ENCODE peak calls at places on chromosome 3, in four cellular contexts. K is omental fat pad, M is OCI-LY7, Y is HFFc6. O is an unnamed sample.

GRCh38 chr3:141426404-141427034 is 58.2 kb downstream of the ZBTB38 start:
- DNase-seq in K (no peak), M (no peak), Y (peak; percentile 58), O (no peak)

GRCh38 chr3:73512095-73512494 is 112.6 kb downstream of the PDZRN3 start:
- DNase-seq in K (no peak), M (no peak), Y (no peak), O (peak; percentile 83)

GRCh38 chr3:143974181-143974876 is 2.7 kb downstream of the DIPK2A start:
- DNase-seq in K (no peak), M (no peak), Y (no peak), O (no peak)

GRCh38 chr3:45054196-45054857 is 28.2 kb downstream of the CLEC3B start:
- DNase-seq in K (no peak), M (no peak), Y (peak; percentile 71), O (peak; percentile 71)

GRCh38 chr3:44198957-44199269 is 42.8 kb upstream of the TOPAZ1 start:
- DNase-seq in K (no peak), M (no peak), Y (no peak), O (no peak)

GRCh38 chr3:170383567-170383966 is 26.1 kb downstream of the SKIL start:
- DNase-seq in K (no peak), M (no peak), Y (peak; percentile 38), O (no peak)

GRCh38 chr3:180529778-180530177 is 72.2 kb upstream of the TTC14 start:
- DNase-seq in K (no peak), M (no peak), Y (no peak), O (no peak)

GRCh38 chr3:65785065-65785645 is 253.6 kb downstream of the MAGI1 start:
- DNase-seq in K (no peak), M (peak; percentile 57), Y (peak; percentile 37), O (peak; percentile 56)

GRCh38 chr3:58336135-58336882 is 3.6 kb downstream of the PXK start:
- DNase-seq in K (no peak), M (no peak), Y (peak; percentile 78), O (no peak)

GRCh38 chr3:47113669-47114365 is 50.1 kb downstream of the SETD2 start:
- DNase-seq in K (no peak), M (peak; percentile 61), Y (peak; percentile 87), O (peak; percentile 67)

GRCh38 chr3:185079620-185080019 is 73.2 kb downstream of the C3orf70 start:
- DNase-seq in K (no peak), M (no peak), Y (no peak), O (no peak)

GRCh38 chr3:129608087-129608935 is 1.8 kb upstream of the PLXND1 start:
- DNase-seq in K (no peak), M (peak; percentile 58), Y (no peak), O (no peak)

GRCh38 chr3:43783987-43784639 is 93.4 kb downstream of the ABHD5 start:
- DNase-seq in K (no peak), M (no peak), Y (no peak), O (no peak)

GRCh38 chr3:14206548-14207177 is 28.0 kb downstream of the LSM3 start:
- DNase-seq in K (no peak), M (peak; percentile 14), Y (no peak), O (no peak)

GRCh38 chr3:14295777-14296176 is 106.6 kb upstream of the SLC6A6 start:
- DNase-seq in K (no peak), M (no peak), Y (no peak), O (no peak)

GRCh38 chr3:129619726-129620162 is 13.3 kb upstream of the PLXND1 start:
- DNase-seq in K (no peak), M (no peak), Y (no peak), O (no peak)

GRCh38 chr3:13580256-13581023 is 31.5 kb downstream of the FBLN2 start:
- DNase-seq in K (no peak), M (no peak), Y (no peak), O (no peak)

GRCh38 chr3:25472747-25473146 is 44.7 kb downstream of the RARB start:
- DNase-seq in K (no peak), M (no peak), Y (no peak), O (no peak)

GRCh38 chr3:71128951-71129350 is 454.6 kb downstream of the FOXP1 start:
- DNase-seq in K (no peak), M (no peak), Y (no peak), O (no peak)

GRCh38 chr3:17404548-17404947 is 337.9 kb downstream of the TBC1D5 start:
- DNase-seq in K (no peak), M (no peak), Y (no peak), O (no peak)

GRCh38 chr3:73633916-73634344 is 9.2 kb upstream of the PDZRN3 start:
- DNase-seq in K (no peak), M (no peak), Y (no peak), O (no peak)

GRCh38 chr3:15646924-15647511 is 45.5 kb downstream of the BTD start:
- DNase-seq in K (peak; percentile 42), M (no peak), Y (peak; percentile 97), O (peak; percentile 96)

GRCh38 chr3:29382399-29382798 is 101.5 kb downstream of the RBMS3 start:
- DNase-seq in K (no peak), M (no peak), Y (no peak), O (no peak)

GRCh38 chr3:2099028-2099671 is 484 bp downstream of the CNTN4 start:
- DNase-seq in K (no peak), M (no peak), Y (no peak), O (no peak)

GRCh38 chr3:77081240-77081661 is 41.4 kb downstream of the ROBO2 start:
- DNase-seq in K (no peak), M (no peak), Y (no peak), O (peak; percentile 36)

DNA sequence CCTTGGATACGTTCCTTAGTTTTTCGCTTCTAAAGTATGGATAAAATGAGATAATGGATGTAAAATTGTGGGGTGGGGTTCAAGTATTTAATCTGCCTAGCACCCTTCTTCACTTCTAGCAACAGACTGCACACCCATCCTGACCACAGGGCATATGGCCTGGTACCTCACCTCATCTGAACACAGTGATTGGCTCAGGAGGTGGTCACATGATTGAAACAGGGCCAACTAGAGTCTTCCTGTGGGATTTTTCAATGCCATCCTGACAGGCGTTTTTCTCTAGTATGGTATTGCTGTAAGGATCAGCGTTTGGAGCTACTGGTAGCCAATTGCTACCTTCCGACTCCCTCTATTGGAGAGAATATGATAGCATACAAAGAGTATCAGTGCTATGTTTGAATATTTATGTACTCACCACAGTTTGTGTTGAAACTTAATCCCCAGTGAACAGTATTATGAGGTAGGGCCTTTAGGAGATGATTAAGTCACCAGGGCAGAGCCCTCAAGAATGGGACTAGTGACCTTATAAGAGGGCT is 172.2 kb downstream of the PPM1L start:
- DNase-seq in K (no peak), M (peak; percentile 1), Y (no peak), O (no peak)
- TF ChIP-seq CTCF in K (no peak), M (peak; percentile 50), Y (no peak), O (no peak)

GRCh38 chr3:114829786-114830185 is 317.3 kb downstream of the ZBTB20 start:
- DNase-seq in K (no peak), M (no peak), Y (no peak), O (no peak)

GRCh38 chr3:114823061-114823460 is 324.0 kb downstream of the ZBTB20 start:
- DNase-seq in K (no peak), M (no peak), Y (no peak), O (no peak)

GRCh38 chr3:114830652-114831051 is 316.4 kb downstream of the ZBTB20 start:
- DNase-seq in K (no peak), M (no peak), Y (no peak), O (no peak)

GRCh38 chr3:114824014-114824413 is 323.1 kb downstream of the ZBTB20 start:
- DNase-seq in K (no peak), M (no peak), Y (no peak), O (no peak)

DNA sequence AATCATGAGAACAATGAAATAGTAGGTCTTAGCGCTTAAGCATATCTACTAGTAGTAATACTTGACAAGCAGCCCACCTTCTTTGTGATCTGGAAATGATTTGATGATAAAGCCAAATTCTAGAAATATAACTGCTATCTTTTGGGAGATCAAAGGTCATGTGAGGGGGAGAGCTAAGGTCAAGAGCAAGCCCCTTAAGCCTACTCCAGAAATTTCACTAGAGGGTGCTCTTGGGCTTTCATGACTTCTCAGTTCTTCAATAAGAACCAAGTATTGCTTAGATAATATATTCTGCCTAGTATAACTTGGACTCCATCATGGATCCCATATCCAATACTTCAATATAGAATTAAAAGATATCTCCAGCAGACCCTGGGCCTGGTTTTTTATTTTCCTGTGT is 319.6 kb downstream of the ZBTB20 start:
- DNase-seq in K (no peak), M (peak; percentile 43), Y (peak; percentile 20), O (no peak)
- TF ChIP-seq CTCF in K (no peak), M (peak; percentile 77), Y (peak; percentile 79), O (peak; percentile 70)

DNA sequence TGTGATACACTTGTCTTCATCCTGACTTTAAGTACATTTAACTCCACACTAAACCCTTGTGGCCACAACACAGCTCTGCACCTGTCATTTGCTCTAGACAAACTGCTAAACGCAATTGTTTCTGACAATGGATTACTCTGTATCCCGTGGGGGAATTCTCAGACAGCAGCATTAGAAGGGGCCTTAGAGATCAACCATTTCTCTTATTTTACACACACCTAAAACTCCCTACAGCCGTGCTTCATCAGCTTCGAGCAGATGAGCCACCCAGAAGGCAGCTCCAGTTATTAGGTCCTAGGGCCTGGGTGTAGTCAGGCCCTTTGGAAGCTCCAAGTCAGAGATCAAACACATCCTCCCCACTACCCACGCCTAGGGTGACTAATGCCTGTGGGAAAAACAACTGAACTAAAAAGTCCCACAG is 1.3 kb upstream of the IL12A start:
- DNase-seq in K (no peak), M (no peak), Y (peak; percentile 38), O (no peak)
- TF ChIP-seq CTCF in K (no peak), M (no peak), Y (peak; percentile 60), O (peak; percentile 38)

GRCh38 chr3:35946857-35947514 is 307.7 kb downstream of the ARPP21 start:
- DNase-seq in K (no peak), M (no peak), Y (no peak), O (no peak)

GRCh38 chr3:35950045-35950444 is 310.7 kb downstream of the ARPP21 start:
- DNase-seq in K (no peak), M (no peak), Y (no peak), O (no peak)

GRCh38 chr3:35944915-35945710 is 305.8 kb downstream of the ARPP21 start:
- DNase-seq in K (no peak), M (no peak), Y (peak; percentile 9), O (no peak)

GRCh38 chr3:35946121-35946856 is 307.0 kb downstream of the ARPP21 start:
- DNase-seq in K (no peak), M (peak; percentile 30), Y (no peak), O (no peak)
- TF ChIP-seq CTCF in K (no peak), M (peak; percentile 82), Y (peak; percentile 72), O (peak; percentile 43)

GRCh38 chr3:116453676-116454346 is 8.5 kb upstream of the LSAMP start:
- DNase-seq in K (no peak), M (no peak), Y (no peak), O (no peak)
- TF ChIP-seq CTCF in K (no peak), M (peak; percentile 47), Y (peak; percentile 40), O (peak; percentile 44)

GRCh38 chr3:35663471-35663870 is 24.1 kb downstream of the ARPP21 start:
- DNase-seq in K (no peak), M (no peak), Y (no peak), O (no peak)

GRCh38 chr3:35665390-35666055 is 26.2 kb downstream of the ARPP21 start:
- DNase-seq in K (no peak), M (peak; percentile 19), Y (no peak), O (no peak)

GRCh38 chr3:35654471-35654870 is 15.1 kb downstream of the ARPP21 start:
- DNase-seq in K (no peak), M (peak; percentile 58), Y (no peak), O (no peak)

GRCh38 chr3:35664460-35664919 is 25.2 kb downstream of the ARPP21 start:
- DNase-seq in K (peak; percentile 23), M (peak; percentile 97), Y (no peak), O (peak; percentile 20)

GRCh38 chr3:35659808-35660207 is 20.5 kb downstream of the ARPP21 start:
- DNase-seq in K (no peak), M (peak; percentile 86), Y (no peak), O (no peak)
- TF ChIP-seq CTCF in K (no peak), M (peak; percentile 86), Y (no peak), O (no peak)

GRCh38 chr3:64319391-64319790 is 94.1 kb upstream of the PRICKLE2 start:
- DNase-seq in K (no peak), M (no peak), Y (peak; percentile 30), O (no peak)
- TF ChIP-seq CTCF in K (no peak), M (no peak), Y (peak; percentile 34), O (peak; percentile 5)